ENCODE peak calls at places on chromosomes 3 and 15, in five cellular contexts. L is stimulated activated effector memory CD8-positive, alpha-beta T cell treated with anti-CD3 and anti-CD28 coated beads, Interleukin-12 subunit alpha, Interleukin-12 subunit beta, amount 100 ng/mL, for 72 hours; C is NCI-H510A; H is NCI-H1105 treated with DMSO at 0.1 percent for 48 hours; Q is stimulated activated CD4-positive, alpha-beta T cell treated with anti-CD3 and anti-CD28 coated beads, Interleukin-2, amount 100 ng/mL, for 48 hours. E is an unnamed sample.

GRCh38 chr3:63607716-63608115 is 44.8 kb upstream of the SNTN start:
- DNase-seq in L (no peak), C (no peak), H (no peak), Q (no peak), E (no peak)

GRCh38 chr3:134852132-134852531 is 57.1 kb downstream of the EPHB1 start:
- DNase-seq in L (no peak), C (no peak), H (no peak), Q (no peak), E (no peak)

GRCh38 chr15:70098461-70099166 is 897 bp upstream of the TLE3 start:
- DNase-seq in L (peak), C (no peak), H (peak), Q (no peak), E (no peak)

GRCh38 chr3:153210116-153210515 is 48.1 kb downstream of the RAP2B start:
- DNase-seq in L (no peak), C (no peak), H (no peak), Q (no peak), E (no peak)

GRCh38 chr3:182935803-182936202 is 44.5 kb downstream of the DCUN1D1 start:
- DNase-seq in L (no peak), C (no peak), H (no peak), Q (no peak), E (no peak)

GRCh38 chr3:42080452-42080872 is 10.7 kb upstream of the TRAK1 start:
- DNase-seq in L (no peak), C (no peak), H (no peak), Q (no peak), E (no peak)

GRCh38 chr3:53350652-53351051 is 3.3 kb upstream of the DCP1A start:
- DNase-seq in L (no peak), C (no peak), H (no peak), Q (no peak), E (peak)

GRCh38 chr3:65020233-65020632 is 332.4 kb upstream of the ADAMTS9 start:
- DNase-seq in L (no peak), C (no peak), H (no peak), Q (no peak), E (no peak)

GRCh38 chr3:58463942-58464271 is 28.0 kb upstream of the KCTD6 start:
- DNase-seq in L (no peak), C (no peak), H (no peak), Q (no peak), E (no peak)

GRCh38 chr3:150341893-150342292 is 66.2 kb upstream of the TSC22D2 start:
- DNase-seq in L (no peak), C (no peak), H (no peak), Q (no peak), E (no peak)

GRCh38 chr3:148318240-148318639 is 379.5 kb upstream of the AGTR1 start:
- DNase-seq in L (no peak), C (no peak), H (no peak), Q (no peak), E (no peak)

GRCh38 chr3:184952671-184953070 is 140.7 kb downstream of the VPS8 start:
- DNase-seq in L (no peak), C (no peak), H (no peak), Q (no peak), E (no peak)

GRCh38 chr15:98671060-98672008 is 23.0 kb downstream of the IGF1R start:
- DNase-seq in L (no peak), C (no peak), H (no peak), Q (no peak), E (no peak)

GRCh38 chr15:42083916-42084315 is 10.4 kb downstream of the PLA2G4D start:
- DNase-seq in L (no peak), C (no peak), H (no peak), Q (no peak), E (no peak)

GRCh38 chr3:70658779-70659310 is 346.4 kb upstream of the MDFIC2 start:
- DNase-seq in L (no peak), C (no peak), H (no peak), Q (no peak), E (no peak)

GRCh38 chr15:76983588-76984379 is 11.1 kb upstream of the PSTPIP1 start:
- DNase-seq in L (no peak), C (no peak), H (no peak), Q (no peak), E (no peak)

GRCh38 chr3:192685801-192686200 is 41.5 kb downstream of the FGF12 start:
- DNase-seq in L (no peak), C (no peak), H (no peak), Q (no peak), E (no peak)

GRCh38 chr15:25775317-25775912 is 87.7 kb downstream of the ATP10A start:
- DNase-seq in L (no peak), C (no peak), H (no peak), Q (no peak), E (no peak)

GRCh38 chr3:155805204-155805801 is 775 bp downstream of the C3orf33 start:
- DNase-seq in L (no peak), C (peak), H (no peak), Q (peak), E (no peak)

GRCh38 chr15:80996247-80996646 is 4.5 kb upstream of the TLNRD1 start:
- DNase-seq in L (no peak), C (no peak), H (peak), Q (no peak), E (no peak)

GRCh38 chr3:42043116-42043796 is 47.9 kb upstream of the TRAK1 start:
- DNase-seq in L (no peak), C (peak), H (peak), Q (no peak), E (peak)

GRCh38 chr15:68408971-68409370 is 23.0 kb downstream of the ITGA11 start:
- DNase-seq in L (no peak), C (no peak), H (no peak), Q (no peak), E (no peak)

GRCh38 chr3:30989266-30989799 is 94.9 kb upstream of the GADL1 start:
- DNase-seq in L (no peak), C (no peak), H (no peak), Q (no peak), E (peak)

GRCh38 chr15:81170504-81170903 is 26.2 kb upstream of the IL16 start:
- DNase-seq in L (no peak), C (no peak), H (no peak), Q (no peak), E (no peak)

GRCh38 chr3:176776622-176777021 is 420.7 kb downstream of the TBL1XR1 start:
- DNase-seq in L (no peak), C (no peak), H (peak), Q (no peak), E (peak)